ENCODE peak calls at places on chromosome 12, in eight cellular contexts. D, U, P, B, W, E, Y and G are unnamed samples.

GRCh38 chr12:38761111-38761510 is 144.3 kb downstream of the CPNE8 start:
- DNase-seq in W (no peak), E (no peak), B (no peak), P (no peak), D (no peak), Y (no peak), U (no peak), G (no peak)

GRCh38 chr12:109421355-109422087 is 55.6 kb downstream of the KCTD10 start:
- DNase-seq in Y (no peak), W (no peak), D (no peak), P (no peak), B (no peak), U (no peak), E (no peak), G (no peak)

GRCh38 chr12:49599961-49600360 is 5.5 kb downstream of the FAM186B start:
- DNase-seq in B (no peak), D (no peak), U (no peak), W (no peak), P (no peak), E (no peak), Y (no peak), G (no peak)

GRCh38 chr12:22529281-22530060 is 14.9 kb downstream of the C2CD5 start:
- DNase-seq in U (no peak), W (no peak), E (no peak), Y (no peak), P (no peak), B (no peak), D (no peak), G (no peak)

GRCh38 chr12:43308776-43309175 is 243.2 kb downstream of the ADAMTS20 start:
- DNase-seq in P (no peak), E (no peak), D (no peak), B (no peak), Y (no peak), W (no peak), U (no peak), G (no peak)

GRCh38 chr12:131895640-131896079 is 1.2 kb downstream of the ULK1 start:
- DNase-seq in Y (no peak), U (no peak), E (no peak), P (no peak), D (no peak), W (no peak), B (no peak), G (no peak)

GRCh38 chr12:95790025-95790911 is at the start of gene NTN4:
- DNase-seq in Y (peak), E (no peak), U (peak), B (peak), D (no peak), P (peak), W (peak), G (peak)

GRCh38 chr12:108888031-108888430 is 8.1 kb downstream of the DAO start:
- DNase-seq in D (no peak), E (no peak), W (no peak), B (no peak), Y (no peak), U (no peak), P (no peak), G (no peak)

GRCh38 chr12:43826681-43827458 is 9.0 kb upstream of the TMEM117 start:
- DNase-seq in W (no peak), B (no peak), Y (no peak), U (no peak), P (no peak), E (no peak), D (peak), G (no peak)

GRCh38 chr12:63964301-63964700 is 119.8 kb downstream of the SRGAP1 start:
- DNase-seq in P (no peak), B (no peak), U (no peak), Y (no peak), E (no peak), W (no peak), D (no peak), G (no peak)

GRCh38 chr12:94873368-94874085 is 130.0 kb downstream of the NDUFA12 start:
- DNase-seq in E (no peak), B (peak), P (peak), Y (peak), U (no peak), W (no peak), D (no peak), G (peak)

GRCh38 chr12:26658991-26659390 is 174.0 kb downstream of the ITPR2 start:
- DNase-seq in E (no peak), U (no peak), D (no peak), P (no peak), W (no peak), B (no peak), Y (no peak), G (no peak)

GRCh38 chr12:109466821-109467220 is 10.3 kb downstream of the KCTD10 start:
- DNase-seq in B (no peak), U (no peak), E (no peak), Y (no peak), W (no peak), D (no peak), P (no peak), G (no peak)

GRCh38 chr12:19375888-19376287 is 63.4 kb upstream of the AEBP2 start:
- DNase-seq in P (no peak), D (no peak), W (no peak), U (no peak), Y (no peak), B (no peak), E (no peak), G (no peak)

GRCh38 chr12:25269701-25270100 is 19.0 kb upstream of the KRAS start:
- DNase-seq in W (no peak), U (no peak), Y (no peak), P (no peak), D (no peak), B (no peak), E (no peak), G (no peak)

GRCh38 chr12:120260607-120261006 is 4.9 kb downstream of the PXN start:
- DNase-seq in W (no peak), D (no peak), Y (no peak), B (no peak), E (no peak), U (no peak), P (no peak), G (no peak)

GRCh38 chr12:120258323-120258896 is 7.1 kb downstream of the PXN start:
- DNase-seq in E (no peak), U (no peak), B (no peak), P (no peak), D (no peak), Y (no peak), W (no peak), G (no peak)

GRCh38 chr12:120259418-120260202 is 5.9 kb downstream of the PXN start:
- DNase-seq in U (no peak), E (no peak), B (no peak), P (no peak), W (no peak), Y (no peak), D (no peak), G (no peak)

GRCh38 chr12:120254809-120255208 is 10.7 kb downstream of the PXN start:
- DNase-seq in Y (no peak), D (no peak), B (no peak), P (no peak), E (no peak), W (no peak), U (no peak), G (no peak)

DNA sequence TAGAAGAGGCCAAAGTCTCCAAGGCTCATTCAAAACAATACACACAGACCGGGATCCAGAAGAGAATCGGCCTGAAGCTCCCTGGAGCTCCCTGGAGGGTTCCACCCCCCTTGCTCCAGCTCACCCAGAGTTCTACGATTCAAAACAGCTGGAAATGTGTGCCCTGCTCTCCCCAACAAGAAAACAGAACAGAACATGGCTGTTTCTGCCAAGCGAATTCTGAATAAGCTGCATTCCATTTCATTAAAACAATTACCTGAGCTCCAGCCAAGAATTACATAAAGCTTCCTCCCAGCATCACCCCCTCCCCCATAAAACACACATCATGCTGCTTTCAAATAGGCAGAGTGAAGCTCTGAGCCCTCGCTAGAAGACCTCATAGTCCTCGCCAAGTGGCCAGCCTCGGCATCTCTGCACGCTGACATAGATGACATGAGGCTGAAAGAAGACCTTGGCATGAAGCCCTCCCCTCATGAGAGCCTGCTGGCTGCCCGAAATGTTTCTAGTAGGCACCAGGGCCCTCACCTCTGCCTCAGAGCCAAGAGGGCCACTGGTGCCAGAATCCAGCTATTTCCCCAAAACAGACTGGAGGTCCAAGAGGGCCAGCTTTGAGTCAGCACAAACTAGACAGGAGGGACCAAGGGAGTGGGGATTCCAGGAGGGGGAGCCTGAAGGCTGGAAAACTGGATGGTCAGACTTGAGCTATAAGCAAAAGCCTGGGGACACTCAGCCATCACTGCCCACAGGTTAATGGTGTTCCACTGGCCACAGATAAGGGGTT is 8.3 kb downstream of the PXN start:
- DNase-seq in U (no peak), Y (no peak), B (no peak), P (peak), W (peak), D (peak), E (no peak), G (peak)
- TF ChIP-seq CTCF in U (no peak), Y (no peak), B (no peak), P (no peak), W (no peak), D (peak), E (no peak), G (no peak)

GRCh38 chr12:57241556-57242310 is 9.3 kb downstream of the STAC3 start:
- DNase-seq in B (no peak), P (no peak), U (no peak), D (no peak), E (no peak), W (no peak), Y (no peak), G (no peak)
- TF ChIP-seq CTCF in B (no peak), P (no peak), U (no peak), D (no peak), E (no peak), W (no peak), Y (no peak), G (no peak)

DNA sequence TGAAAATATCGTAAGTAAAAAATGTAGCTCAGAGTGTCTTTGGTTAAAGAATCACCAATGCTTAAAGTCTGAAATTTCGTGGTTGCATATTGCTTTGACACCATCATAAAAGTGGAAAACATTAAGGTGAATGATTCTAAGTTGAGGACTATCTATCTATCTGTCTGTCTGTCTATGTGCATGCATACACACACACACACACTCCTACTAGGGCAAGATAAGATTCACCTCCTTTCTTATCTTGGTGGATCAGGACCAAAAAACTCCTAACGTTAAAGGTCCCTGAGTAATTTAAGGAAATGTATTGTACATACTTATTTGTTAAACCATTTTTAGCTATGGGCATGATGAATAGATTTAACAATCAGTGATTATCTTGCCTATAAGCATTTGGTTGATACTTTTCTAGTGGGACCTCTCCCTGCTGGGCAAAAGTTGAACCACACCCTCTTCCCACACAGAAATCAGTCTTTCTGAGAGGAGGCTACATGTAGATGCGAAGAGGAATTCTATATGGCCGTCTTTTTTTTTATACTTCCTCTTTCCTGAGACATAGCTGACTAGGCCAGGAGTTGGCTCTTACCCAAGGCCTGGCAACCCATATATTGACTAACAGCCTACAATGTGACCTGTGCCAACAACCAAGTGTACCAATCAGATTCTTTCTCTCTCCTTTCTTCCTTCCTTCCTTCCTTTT is 19.3 kb upstream of the LLPH start:
- DNase-seq in D (no peak), U (no peak), E (no peak), B (no peak), P (no peak), W (no peak), Y (no peak), G (no peak)
- TF ChIP-seq CTCF in D (no peak), U (no peak), E (no peak), B (peak), P (no peak), W (no peak), Y (no peak), G (no peak)

DNA sequence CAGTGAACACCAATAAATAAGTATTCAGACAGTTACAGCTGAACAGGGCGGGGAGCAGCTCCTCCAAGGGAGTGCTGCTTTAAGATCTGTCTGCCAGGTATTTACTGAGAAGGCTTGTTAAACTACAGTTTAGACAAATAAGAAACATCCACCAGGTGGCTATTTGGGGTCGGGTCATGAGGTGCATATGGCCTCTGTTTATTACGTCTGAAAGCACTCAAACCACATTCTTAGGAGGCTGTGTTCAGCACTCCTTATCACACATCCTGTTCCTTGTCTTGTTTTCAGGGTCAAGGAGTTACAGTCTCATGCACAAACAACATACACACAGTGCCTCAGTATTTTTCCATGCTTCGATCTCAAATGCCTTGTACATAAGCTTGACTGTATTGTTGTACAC is 78.8 kb downstream of the KCNMB4 start:
- DNase-seq in P (no peak), B (no peak), U (no peak), W (no peak), D (no peak), Y (no peak), E (no peak), G (no peak)
- TF ChIP-seq CTCF in P (no peak), B (no peak), U (no peak), W (no peak), D (no peak), Y (no peak), E (no peak), G (no peak)